ENCODE peak calls at places on chromosomes 2 and 18, in nine cellular contexts. One of them, this sample, is unnamed.
A peak's percentile ranks its signal among the peaks of the same experiment; 100 is the strongest.

GRCh38 chr2:145874466-145874865 is 1354.5 kb upstream of the ZEB2 start:
- DNase-seq in CD8-positive, alpha-beta T cell: no peak
- DNase-seq in adrenal gland: peak; percentile 10
- DNase-seq in psoas muscle: no peak
- DNase-seq in body of pancreas: no peak
- DNase-seq in AG04450: peak; percentile 16
- DNase-seq in PC-9: no peak
- DNase-seq in heart left ventricle: no peak
- DNase-seq in fibroblast of lung: peak; percentile 54
- DNase-seq in this sample: no peak

GRCh38 chr2:112944971-112945370 is 32.8 kb upstream of the IL36G start:
- DNase-seq in CD8-positive, alpha-beta T cell: no peak
- DNase-seq in adrenal gland: no peak
- DNase-seq in psoas muscle: no peak
- DNase-seq in body of pancreas: no peak
- DNase-seq in AG04450: no peak
- DNase-seq in PC-9: peak; percentile 0
- DNase-seq in heart left ventricle: no peak
- DNase-seq in fibroblast of lung: no peak
- DNase-seq in this sample: no peak

GRCh38 chr2:71787476-71788185 is 334.3 kb downstream of the DYSF start:
- DNase-seq in CD8-positive, alpha-beta T cell: peak; percentile 19
- DNase-seq in adrenal gland: no peak
- DNase-seq in psoas muscle: no peak
- DNase-seq in body of pancreas: no peak
- DNase-seq in AG04450: no peak
- DNase-seq in PC-9: no peak
- DNase-seq in heart left ventricle: no peak
- DNase-seq in fibroblast of lung: no peak
- DNase-seq in this sample: no peak

GRCh38 chr2:96116424-96116878 is at the start of gene ADRA2B:
- DNase-seq in CD8-positive, alpha-beta T cell: peak; percentile 81
- DNase-seq in adrenal gland: peak; percentile 49
- DNase-seq in psoas muscle: peak; percentile 60
- DNase-seq in body of pancreas: peak; percentile 86
- DNase-seq in AG04450: no peak
- DNase-seq in PC-9: no peak
- DNase-seq in heart left ventricle: peak; percentile 86
- DNase-seq in fibroblast of lung: no peak
- DNase-seq in this sample: peak; percentile 80

GRCh38 chr2:161090401-161090800 is 69.8 kb upstream of the TANK start:
- DNase-seq in CD8-positive, alpha-beta T cell: peak; percentile 54
- DNase-seq in adrenal gland: no peak
- DNase-seq in psoas muscle: no peak
- DNase-seq in body of pancreas: peak; percentile 8
- DNase-seq in AG04450: no peak
- DNase-seq in PC-9: no peak
- DNase-seq in heart left ventricle: no peak
- DNase-seq in fibroblast of lung: no peak
- DNase-seq in this sample: no peak

GRCh38 chr2:220452561-220452960 is 825.1 kb downstream of the SLC4A3 start:
- DNase-seq in CD8-positive, alpha-beta T cell: no peak
- DNase-seq in adrenal gland: no peak
- DNase-seq in psoas muscle: no peak
- DNase-seq in body of pancreas: no peak
- DNase-seq in AG04450: no peak
- DNase-seq in PC-9: no peak
- DNase-seq in heart left ventricle: no peak
- DNase-seq in fibroblast of lung: no peak
- DNase-seq in this sample: no peak

GRCh38 chr2:236200378-236200777 is 32.2 kb upstream of the GBX2 start:
- DNase-seq in CD8-positive, alpha-beta T cell: no peak
- DNase-seq in adrenal gland: no peak
- DNase-seq in psoas muscle: no peak
- DNase-seq in body of pancreas: no peak
- DNase-seq in AG04450: no peak
- DNase-seq in PC-9: no peak
- DNase-seq in heart left ventricle: no peak
- DNase-seq in fibroblast of lung: no peak
- DNase-seq in this sample: no peak

GRCh38 chr2:132542953-132543569 is 126.5 kb downstream of the GPR39 start:
- DNase-seq in CD8-positive, alpha-beta T cell: no peak
- DNase-seq in adrenal gland: no peak
- DNase-seq in psoas muscle: no peak
- DNase-seq in body of pancreas: no peak
- DNase-seq in AG04450: no peak
- DNase-seq in PC-9: no peak
- DNase-seq in heart left ventricle: no peak
- DNase-seq in fibroblast of lung: no peak
- DNase-seq in this sample: no peak

GRCh38 chr2:187500585-187501359 is 52.7 kb upstream of the CALCRL start:
- DNase-seq in CD8-positive, alpha-beta T cell: no peak
- DNase-seq in adrenal gland: no peak
- DNase-seq in psoas muscle: no peak
- DNase-seq in body of pancreas: no peak
- DNase-seq in AG04450: peak; percentile 27
- DNase-seq in PC-9: peak; percentile 35
- DNase-seq in heart left ventricle: no peak
- DNase-seq in fibroblast of lung: peak; percentile 83
- DNase-seq in this sample: no peak

GRCh38 chr2:159635006-159635746 is 18.8 kb upstream of the BAZ2B start:
- DNase-seq in CD8-positive, alpha-beta T cell: no peak
- DNase-seq in adrenal gland: no peak
- DNase-seq in psoas muscle: no peak
- DNase-seq in body of pancreas: no peak
- DNase-seq in AG04450: no peak
- DNase-seq in PC-9: no peak
- DNase-seq in heart left ventricle: no peak
- DNase-seq in fibroblast of lung: no peak
- DNase-seq in this sample: no peak

GRCh38 chr2:10124538-10125045 is 2.1 kb downstream of the RRM2 start:
- DNase-seq in CD8-positive, alpha-beta T cell: no peak
- DNase-seq in adrenal gland: peak; percentile 51
- DNase-seq in psoas muscle: no peak
- DNase-seq in body of pancreas: peak; percentile 68
- DNase-seq in AG04450: peak; percentile 52
- DNase-seq in PC-9: peak; percentile 69
- DNase-seq in heart left ventricle: no peak
- DNase-seq in fibroblast of lung: peak; percentile 87
- DNase-seq in this sample: no peak

GRCh38 chr2:37011126-37011525 is 44.8 kb upstream of the STRN start:
- DNase-seq in CD8-positive, alpha-beta T cell: no peak
- DNase-seq in adrenal gland: no peak
- DNase-seq in psoas muscle: no peak
- DNase-seq in body of pancreas: no peak
- DNase-seq in AG04450: no peak
- DNase-seq in PC-9: no peak
- DNase-seq in heart left ventricle: no peak
- DNase-seq in fibroblast of lung: no peak
- DNase-seq in this sample: no peak

GRCh38 chr2:216373896-216374295 is 1.6 kb upstream of the MARCHF4 start:
- DNase-seq in CD8-positive, alpha-beta T cell: no peak
- DNase-seq in adrenal gland: no peak
- DNase-seq in psoas muscle: no peak
- DNase-seq in body of pancreas: no peak
- DNase-seq in AG04450: no peak
- DNase-seq in PC-9: no peak
- DNase-seq in heart left ventricle: no peak
- DNase-seq in fibroblast of lung: no peak
- DNase-seq in this sample: no peak

GRCh38 chr2:216375288-216375687 is 3.0 kb upstream of the MARCHF4 start:
- DNase-seq in CD8-positive, alpha-beta T cell: no peak
- DNase-seq in adrenal gland: no peak
- DNase-seq in psoas muscle: no peak
- DNase-seq in body of pancreas: no peak
- DNase-seq in AG04450: no peak
- DNase-seq in PC-9: no peak
- DNase-seq in heart left ventricle: no peak
- DNase-seq in fibroblast of lung: no peak
- DNase-seq in this sample: no peak

GRCh38 chr2:216370961-216371633 is 1.2 kb downstream of the MARCHF4 start:
- DNase-seq in CD8-positive, alpha-beta T cell: no peak
- DNase-seq in adrenal gland: no peak
- DNase-seq in psoas muscle: no peak
- DNase-seq in body of pancreas: no peak
- DNase-seq in AG04450: no peak
- DNase-seq in PC-9: no peak
- DNase-seq in heart left ventricle: no peak
- DNase-seq in fibroblast of lung: no peak
- DNase-seq in this sample: no peak

GRCh38 chr2:216371756-216372702 is at the start of gene MARCHF4:
- DNase-seq in CD8-positive, alpha-beta T cell: peak; percentile 82
- DNase-seq in adrenal gland: peak; percentile 82
- DNase-seq in psoas muscle: peak; percentile 62
- DNase-seq in body of pancreas: peak; percentile 55
- DNase-seq in AG04450: peak; percentile 60
- DNase-seq in PC-9: peak; percentile 64
- DNase-seq in heart left ventricle: peak; percentile 87
- DNase-seq in fibroblast of lung: peak; percentile 80
- DNase-seq in this sample: peak; percentile 51

DNA sequence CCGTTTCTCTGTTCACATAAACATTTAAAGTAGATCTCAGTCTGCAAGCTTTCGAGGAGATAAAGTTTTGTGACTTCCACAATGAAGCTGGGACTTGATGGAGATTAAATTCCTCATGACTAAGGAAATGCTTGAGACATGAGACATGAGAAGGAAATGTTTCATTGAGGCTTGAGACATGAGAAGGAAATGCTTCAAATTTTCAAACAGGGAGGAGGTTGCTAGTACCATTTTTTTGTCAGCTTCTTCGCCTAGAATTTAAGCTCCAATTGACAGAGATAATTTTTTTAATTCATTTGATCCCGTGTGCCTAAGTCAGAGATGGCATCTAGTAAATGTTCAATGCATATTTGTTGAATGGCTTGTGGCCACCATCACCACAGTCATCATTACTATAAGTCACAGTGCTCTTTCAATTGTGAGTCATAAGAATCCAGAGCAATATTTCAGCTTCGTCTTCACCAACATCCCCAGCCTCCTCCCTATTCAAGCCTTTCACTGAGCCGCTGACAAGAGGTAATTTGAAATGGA is 543 bp upstream of the MARCHF4 start:
- DNase-seq in CD8-positive, alpha-beta T cell: no peak
- DNase-seq in adrenal gland: no peak
- DNase-seq in psoas muscle: no peak
- DNase-seq in body of pancreas: no peak
- DNase-seq in AG04450: peak; percentile 61
- DNase-seq in PC-9: peak; percentile 81
- DNase-seq in heart left ventricle: no peak
- DNase-seq in fibroblast of lung: peak; percentile 63
- DNase-seq in this sample: no peak
- H3K4me3 ChIP-seq in CD8-positive, alpha-beta T cell: no peak overlapping the region
- H3K4me3 ChIP-seq in adrenal gland: no peak overlapping the region
- H3K4me3 ChIP-seq in psoas muscle: no peak overlapping the region
- H3K4me3 ChIP-seq in body of pancreas: no peak overlapping the region
- H3K4me3 ChIP-seq in AG04450: peak overlapping the region; percentile 81
- H3K4me3 ChIP-seq in PC-9: peak overlapping the region; percentile 72
- H3K4me3 ChIP-seq in heart left ventricle: no peak overlapping the region
- H3K4me3 ChIP-seq in fibroblast of lung: peak overlapping the region; percentile 76
- H3K4me3 ChIP-seq in this sample: no peak overlapping the region

GRCh38 chr2:207328944-207329386 is 163.2 kb upstream of the KLF7 start:
- DNase-seq in CD8-positive, alpha-beta T cell: no peak
- DNase-seq in adrenal gland: no peak
- DNase-seq in psoas muscle: no peak
- DNase-seq in body of pancreas: no peak
- DNase-seq in AG04450: no peak
- DNase-seq in PC-9: no peak
- DNase-seq in heart left ventricle: no peak
- DNase-seq in fibroblast of lung: no peak
- DNase-seq in this sample: no peak
- H3K27me3 ChIP-seq in CD8-positive, alpha-beta T cell: no peaks in the 10 kb centered on the region
- H3K27me3 ChIP-seq in adrenal gland: no peaks in the 10 kb centered on the region
- H3K27me3 ChIP-seq in psoas muscle: no peaks in the 10 kb centered on the region
- H3K27me3 ChIP-seq in body of pancreas: no peaks in the 10 kb centered on the region
- H3K27me3 ChIP-seq in AG04450: no peaks in the 10 kb centered on the region
- H3K27me3 ChIP-seq in PC-9: no peaks in the 10 kb centered on the region
- H3K27me3 ChIP-seq in heart left ventricle: no peaks in the 10 kb centered on the region
- H3K27me3 ChIP-seq in fibroblast of lung: no peaks in the 10 kb centered on the region
- H3K27me3 ChIP-seq in this sample: no peaks in the 10 kb centered on the region

DNA sequence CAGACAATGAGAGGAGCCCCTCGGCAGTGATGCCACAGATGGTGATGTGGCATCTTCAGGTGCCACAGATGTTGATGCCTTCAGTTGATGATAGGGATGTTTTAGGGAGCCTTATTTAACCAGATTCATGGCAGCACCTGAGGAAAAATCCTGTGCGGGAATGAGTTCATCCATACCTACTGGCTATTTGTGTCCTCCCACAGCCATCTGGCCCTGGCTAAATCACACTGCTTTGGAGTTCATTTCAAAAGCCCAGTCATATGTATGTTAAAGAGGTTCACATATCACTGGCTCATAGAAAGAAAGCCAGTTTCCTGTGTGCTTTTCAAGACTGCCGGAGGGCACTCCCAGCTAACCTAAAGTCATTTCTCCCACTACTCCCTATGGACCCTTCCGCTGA is 131.3 kb downstream of the MCFD2 start:
- DNase-seq in CD8-positive, alpha-beta T cell: no peak
- DNase-seq in adrenal gland: no peak
- DNase-seq in psoas muscle: no peak
- DNase-seq in body of pancreas: no peak
- DNase-seq in AG04450: no peak
- DNase-seq in PC-9: no peak
- DNase-seq in heart left ventricle: no peak
- DNase-seq in fibroblast of lung: no peak
- DNase-seq in this sample: no peak
- TF ChIP-seq CTCF in CD8-positive, alpha-beta T cell: no peak
- TF ChIP-seq CTCF in adrenal gland: no peak
- TF ChIP-seq CTCF in psoas muscle: no peak
- TF ChIP-seq CTCF in body of pancreas: no peak
- TF ChIP-seq CTCF in AG04450: no peak
- TF ChIP-seq CTCF in PC-9: no peak
- TF ChIP-seq CTCF in heart left ventricle: no peak
- TF ChIP-seq CTCF in fibroblast of lung: no peak
- TF ChIP-seq CTCF in this sample: no peak

GRCh38 chr18:59272221-59272888 is 899 bp downstream of the RAX start:
- DNase-seq in CD8-positive, alpha-beta T cell: no peak
- DNase-seq in adrenal gland: no peak
- DNase-seq in psoas muscle: no peak
- DNase-seq in body of pancreas: no peak
- DNase-seq in AG04450: no peak
- DNase-seq in PC-9: no peak
- DNase-seq in heart left ventricle: no peak
- DNase-seq in fibroblast of lung: no peak
- DNase-seq in this sample: no peak

GRCh38 chr18:59271606-59272220 is 1.5 kb downstream of the RAX start:
- DNase-seq in CD8-positive, alpha-beta T cell: no peak
- DNase-seq in adrenal gland: no peak
- DNase-seq in psoas muscle: no peak
- DNase-seq in body of pancreas: no peak
- DNase-seq in AG04450: no peak
- DNase-seq in PC-9: no peak
- DNase-seq in heart left ventricle: no peak
- DNase-seq in fibroblast of lung: no peak
- DNase-seq in this sample: no peak

GRCh38 chr18:59275406-59275949 is 2.2 kb upstream of the RAX start:
- DNase-seq in CD8-positive, alpha-beta T cell: no peak
- DNase-seq in adrenal gland: no peak
- DNase-seq in psoas muscle: no peak
- DNase-seq in body of pancreas: no peak
- DNase-seq in AG04450: no peak
- DNase-seq in PC-9: no peak
- DNase-seq in heart left ventricle: no peak
- DNase-seq in fibroblast of lung: no peak
- DNase-seq in this sample: no peak

GRCh38 chr18:59273936-59274928 is 978 bp upstream of the RAX start:
- DNase-seq in CD8-positive, alpha-beta T cell: no peak
- DNase-seq in adrenal gland: no peak
- DNase-seq in psoas muscle: no peak
- DNase-seq in body of pancreas: no peak
- DNase-seq in AG04450: no peak
- DNase-seq in PC-9: no peak
- DNase-seq in heart left ventricle: no peak
- DNase-seq in fibroblast of lung: no peak
- DNase-seq in this sample: no peak

GRCh38 chr18:59272971-59273935 is at the start of gene RAX:
- DNase-seq in CD8-positive, alpha-beta T cell: no peak
- DNase-seq in adrenal gland: no peak
- DNase-seq in psoas muscle: no peak
- DNase-seq in body of pancreas: peak; percentile 27
- DNase-seq in AG04450: no peak
- DNase-seq in PC-9: no peak
- DNase-seq in heart left ventricle: no peak
- DNase-seq in fibroblast of lung: no peak
- DNase-seq in this sample: no peak
- H3K4me3 ChIP-seq in CD8-positive, alpha-beta T cell: no peak within 1 kb of the TSS
- H3K4me3 ChIP-seq in adrenal gland: peak within 1 kb of the TSS; percentile 4
- H3K4me3 ChIP-seq in psoas muscle: peak within 1 kb of the TSS; percentile 46
- H3K4me3 ChIP-seq in body of pancreas: no peak within 1 kb of the TSS
- H3K4me3 ChIP-seq in AG04450: peak within 1 kb of the TSS; percentile 20
- H3K4me3 ChIP-seq in PC-9: no peak within 1 kb of the TSS
- H3K4me3 ChIP-seq in heart left ventricle: peak within 1 kb of the TSS; percentile 29
- H3K4me3 ChIP-seq in fibroblast of lung: no peak within 1 kb of the TSS
- H3K4me3 ChIP-seq in this sample: no peak within 1 kb of the TSS

This sample was measured in GM06990.